ENCODE peak calls at places on chromosomes 12 and 14, in seven cellular contexts. One of them, this sample, is unnamed.

GRCh38 chr12:80777587-80777986 is 60.9 kb downstream of the MYF5 start:
- DNase-seq in neuronal stem cell: no peak
- DNase-seq in H1: no peak
- DNase-seq in trophoblast cell: no peak
- DNase-seq in IMR-90: no peak
- DNase-seq in mesendoderm: no peak
- DNase-seq in mesenchymal stem cell: no peak
- DNase-seq in this sample: no peak

GRCh38 chr14:89207925-89208328 is 209.1 kb downstream of the FOXN3 start:
- DNase-seq in neuronal stem cell: no peak
- DNase-seq in H1: no peak
- DNase-seq in trophoblast cell: no peak
- DNase-seq in IMR-90: no peak
- DNase-seq in mesendoderm: peak; percentile 59
- DNase-seq in mesenchymal stem cell: no peak
- DNase-seq in this sample: no peak

GRCh38 chr12:52250048-52250990 is 17.3 kb downstream of the KRT7 start:
- DNase-seq in neuronal stem cell: no peak
- DNase-seq in H1: peak; percentile 69
- DNase-seq in trophoblast cell: peak; percentile 64
- DNase-seq in IMR-90: no peak
- DNase-seq in mesendoderm: no peak
- DNase-seq in mesenchymal stem cell: no peak
- DNase-seq in this sample: peak; percentile 76

GRCh38 chr12:131990066-131990979 is 40.6 kb downstream of the EP400 start:
- DNase-seq in neuronal stem cell: peak; percentile 77
- DNase-seq in H1: peak; percentile 55
- DNase-seq in trophoblast cell: no peak
- DNase-seq in IMR-90: no peak
- DNase-seq in mesendoderm: peak; percentile 79
- DNase-seq in mesenchymal stem cell: no peak
- DNase-seq in this sample: peak; percentile 76

GRCh38 chr12:128603573-128604120 is 220.1 kb downstream of the SLC15A4 start:
- DNase-seq in neuronal stem cell: no peak
- DNase-seq in H1: no peak
- DNase-seq in trophoblast cell: no peak
- DNase-seq in IMR-90: no peak
- DNase-seq in mesendoderm: no peak
- DNase-seq in mesenchymal stem cell: no peak
- DNase-seq in this sample: no peak

GRCh38 chr12:89417246-89417977 is 65.1 kb upstream of the DUSP6 start:
- DNase-seq in neuronal stem cell: no peak
- DNase-seq in H1: no peak
- DNase-seq in trophoblast cell: no peak
- DNase-seq in IMR-90: peak; percentile 64
- DNase-seq in mesendoderm: no peak
- DNase-seq in mesenchymal stem cell: peak; percentile 21
- DNase-seq in this sample: no peak

GRCh38 chr14:89720076-89720687 is 234.3 kb downstream of the EFCAB11 start:
- DNase-seq in neuronal stem cell: no peak
- DNase-seq in H1: no peak
- DNase-seq in trophoblast cell: no peak
- DNase-seq in IMR-90: no peak
- DNase-seq in mesendoderm: no peak
- DNase-seq in mesenchymal stem cell: no peak
- DNase-seq in this sample: no peak

GRCh38 chr12:28558232-28558631 is 368.0 kb downstream of the CCDC91 start:
- DNase-seq in neuronal stem cell: no peak
- DNase-seq in H1: no peak
- DNase-seq in trophoblast cell: no peak
- DNase-seq in IMR-90: no peak
- DNase-seq in mesendoderm: no peak
- DNase-seq in mesenchymal stem cell: no peak
- DNase-seq in this sample: no peak

GRCh38 chr12:62466018-62466595 is 519 bp upstream of the MON2 start:
- DNase-seq in neuronal stem cell: no peak
- DNase-seq in H1: peak; percentile 52
- DNase-seq in trophoblast cell: peak; percentile 64
- DNase-seq in IMR-90: peak; percentile 32
- DNase-seq in mesendoderm: peak; percentile 59
- DNase-seq in mesenchymal stem cell: peak; percentile 46
- DNase-seq in this sample: peak; percentile 57

GRCh38 chr12:121196902-121197301 is 13.0 kb upstream of the P2RX4 start:
- DNase-seq in neuronal stem cell: no peak
- DNase-seq in H1: no peak
- DNase-seq in trophoblast cell: peak; percentile 58
- DNase-seq in IMR-90: no peak
- DNase-seq in mesendoderm: no peak
- DNase-seq in mesenchymal stem cell: no peak
- DNase-seq in this sample: no peak

GRCh38 chr12:92987362-92987761 is 58.3 kb upstream of the EEA1 start:
- DNase-seq in neuronal stem cell: peak; percentile 59
- DNase-seq in H1: no peak
- DNase-seq in trophoblast cell: peak; percentile 86
- DNase-seq in IMR-90: peak; percentile 79
- DNase-seq in mesendoderm: peak; percentile 84
- DNase-seq in mesenchymal stem cell: peak; percentile 83
- DNase-seq in this sample: no peak

GRCh38 chr14:22520235-22520634 is 68.8 kb downstream of the DAD1 start:
- DNase-seq in neuronal stem cell: no peak
- DNase-seq in H1: no peak
- DNase-seq in trophoblast cell: no peak
- DNase-seq in IMR-90: peak; percentile 83
- DNase-seq in mesendoderm: no peak
- DNase-seq in mesenchymal stem cell: peak; percentile 73
- DNase-seq in this sample: no peak

GRCh38 chr14:35988972-35989690 is 163.0 kb downstream of the BRMS1L start:
- DNase-seq in neuronal stem cell: no peak
- DNase-seq in H1: no peak
- DNase-seq in trophoblast cell: no peak
- DNase-seq in IMR-90: no peak
- DNase-seq in mesendoderm: no peak
- DNase-seq in mesenchymal stem cell: no peak
- DNase-seq in this sample: no peak

GRCh38 chr12:124684971-124685688 is 117.7 kb upstream of the NCOR2 start:
- DNase-seq in neuronal stem cell: no peak
- DNase-seq in H1: no peak
- DNase-seq in trophoblast cell: peak; percentile 84
- DNase-seq in IMR-90: peak; percentile 69
- DNase-seq in mesendoderm: no peak
- DNase-seq in mesenchymal stem cell: peak; percentile 83
- DNase-seq in this sample: no peak

GRCh38 chr14:97655169-97655948 is 858.2 kb downstream of the VRK1 start:
- DNase-seq in neuronal stem cell: no peak
- DNase-seq in H1: no peak
- DNase-seq in trophoblast cell: peak; percentile 17
- DNase-seq in IMR-90: no peak
- DNase-seq in mesendoderm: peak; percentile 90
- DNase-seq in mesenchymal stem cell: no peak
- DNase-seq in this sample: no peak

GRCh38 chr12:3170423-3171194 is 93.4 kb downstream of the TSPAN9 start:
- DNase-seq in neuronal stem cell: no peak
- DNase-seq in H1: no peak
- DNase-seq in trophoblast cell: peak; percentile 79
- DNase-seq in IMR-90: peak; percentile 97
- DNase-seq in mesendoderm: no peak
- DNase-seq in mesenchymal stem cell: peak; percentile 97
- DNase-seq in this sample: no peak

GRCh38 chr12:122823429-122823828 is 11.8 kb upstream of the HIP1R start:
- DNase-seq in neuronal stem cell: no peak
- DNase-seq in H1: no peak
- DNase-seq in trophoblast cell: no peak
- DNase-seq in IMR-90: no peak
- DNase-seq in mesendoderm: no peak
- DNase-seq in mesenchymal stem cell: no peak
- DNase-seq in this sample: no peak

GRCh38 chr14:25868521-25869314 is 729.1 kb downstream of the NOVA1 start:
- DNase-seq in neuronal stem cell: no peak
- DNase-seq in H1: no peak
- DNase-seq in trophoblast cell: no peak
- DNase-seq in IMR-90: no peak
- DNase-seq in mesendoderm: no peak
- DNase-seq in mesenchymal stem cell: no peak
- DNase-seq in this sample: no peak
- H2BK120ac ChIP-seq in neuronal stem cell: no peak overlapping the region
- H2BK120ac ChIP-seq in H1: no peak overlapping the region
- H2BK120ac ChIP-seq in trophoblast cell: no peak overlapping the region
- H2BK120ac ChIP-seq in IMR-90: no peak overlapping the region
- H2BK120ac ChIP-seq in mesendoderm: no peak overlapping the region
- H2BK120ac ChIP-seq in mesenchymal stem cell: no peak overlapping the region
- H2BK120ac ChIP-seq in this sample: no peak overlapping the region

GRCh38 chr12:9319044-9319841 is 111.0 kb upstream of the PZP start:
- DNase-seq in neuronal stem cell: no peak
- DNase-seq in H1: no peak
- DNase-seq in trophoblast cell: no peak
- DNase-seq in IMR-90: no peak
- DNase-seq in mesendoderm: no peak
- DNase-seq in mesenchymal stem cell: no peak
- DNase-seq in this sample: no peak

GRCh38 chr12:9323144-9323681 is 115.0 kb upstream of the PZP start:
- DNase-seq in neuronal stem cell: no peak
- DNase-seq in H1: no peak
- DNase-seq in trophoblast cell: no peak
- DNase-seq in IMR-90: no peak
- DNase-seq in mesendoderm: peak; percentile 13
- DNase-seq in mesenchymal stem cell: no peak
- DNase-seq in this sample: no peak

GRCh38 chr12:9325513-9325912 is 117.3 kb upstream of the PZP start:
- DNase-seq in neuronal stem cell: no peak
- DNase-seq in H1: no peak
- DNase-seq in trophoblast cell: no peak
- DNase-seq in IMR-90: no peak
- DNase-seq in mesendoderm: no peak
- DNase-seq in mesenchymal stem cell: no peak
- DNase-seq in this sample: no peak

DNA sequence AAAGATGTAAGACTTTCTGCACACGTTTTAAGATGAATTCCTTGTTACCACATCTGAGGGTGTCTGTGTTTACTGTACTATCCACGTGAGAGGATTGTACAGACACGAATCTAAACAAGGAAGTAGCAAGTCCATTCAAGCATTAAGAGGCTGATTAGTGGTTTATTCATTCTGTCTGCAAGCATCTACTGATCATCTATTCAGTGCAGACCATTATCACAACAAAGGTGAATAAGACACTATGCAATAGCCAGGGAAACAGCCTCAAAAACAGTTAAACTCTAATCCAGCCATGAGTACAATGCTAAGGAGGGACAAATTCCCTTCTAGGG is 111.6 kb upstream of the PZP start:
- DNase-seq in neuronal stem cell: no peak
- DNase-seq in H1: no peak
- DNase-seq in trophoblast cell: no peak
- DNase-seq in IMR-90: no peak
- DNase-seq in mesendoderm: no peak
- DNase-seq in mesenchymal stem cell: no peak
- DNase-seq in this sample: no peak
- H3K23ac ChIP-seq in neuronal stem cell: no peak overlapping the region
- H3K23ac ChIP-seq in H1: no peak overlapping the region
- H3K23ac ChIP-seq in trophoblast cell: no peak overlapping the region
- H3K23ac ChIP-seq in IMR-90: no peak overlapping the region
- H3K23ac ChIP-seq in mesendoderm: no peak overlapping the region
- H3K23ac ChIP-seq in mesenchymal stem cell: no peak overlapping the region
- H3K23ac ChIP-seq in this sample: no peak overlapping the region

GRCh38 chr14:49977126-49977841 is 84.4 kb downstream of the ARF6 start:
- DNase-seq in neuronal stem cell: no peak
- DNase-seq in H1: no peak
- DNase-seq in trophoblast cell: no peak
- DNase-seq in IMR-90: no peak
- DNase-seq in mesendoderm: no peak
- DNase-seq in mesenchymal stem cell: no peak
- DNase-seq in this sample: no peak

GRCh38 chr14:49972199-49972671 is 79.4 kb downstream of the ARF6 start:
- DNase-seq in neuronal stem cell: no peak
- DNase-seq in H1: no peak
- DNase-seq in trophoblast cell: peak; percentile 90
- DNase-seq in IMR-90: peak; percentile 74
- DNase-seq in mesendoderm: peak; percentile 42
- DNase-seq in mesenchymal stem cell: peak; percentile 74
- DNase-seq in this sample: no peak

GRCh38 chr14:49975799-49976198 is 82.9 kb downstream of the ARF6 start:
- DNase-seq in neuronal stem cell: no peak
- DNase-seq in H1: no peak
- DNase-seq in trophoblast cell: no peak
- DNase-seq in IMR-90: no peak
- DNase-seq in mesendoderm: no peak
- DNase-seq in mesenchymal stem cell: no peak
- DNase-seq in this sample: no peak

GRCh38 chr14:49972840-49973239 is 80.0 kb downstream of the ARF6 start:
- DNase-seq in neuronal stem cell: no peak
- DNase-seq in H1: no peak
- DNase-seq in trophoblast cell: peak; percentile 88
- DNase-seq in IMR-90: peak; percentile 92
- DNase-seq in mesendoderm: no peak
- DNase-seq in mesenchymal stem cell: peak; percentile 94
- DNase-seq in this sample: no peak

DNA sequence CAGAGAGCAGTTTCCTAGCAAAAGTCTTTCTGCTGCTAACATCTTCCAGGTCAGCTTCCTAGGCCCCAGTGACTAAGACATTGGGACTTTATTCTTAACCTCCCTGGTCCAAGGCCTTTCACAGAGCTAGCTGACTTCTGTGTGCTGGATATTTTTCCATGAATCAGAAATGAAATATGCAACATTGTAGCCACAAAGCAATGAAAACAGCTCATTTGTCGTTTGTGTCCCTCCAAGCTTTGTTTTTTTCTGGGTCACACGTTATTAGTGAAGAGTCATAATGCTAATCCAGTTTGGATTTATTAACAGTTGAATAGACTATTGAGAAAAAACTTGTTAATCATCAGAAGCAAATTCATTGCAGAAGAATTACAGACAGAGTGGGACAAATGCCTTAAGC is 82.4 kb downstream of the ARF6 start:
- DNase-seq in neuronal stem cell: no peak
- DNase-seq in H1: no peak
- DNase-seq in trophoblast cell: peak; percentile 81
- DNase-seq in IMR-90: peak; percentile 93
- DNase-seq in mesendoderm: no peak
- DNase-seq in mesenchymal stem cell: peak; percentile 96
- DNase-seq in this sample: no peak
- H2BK120ac ChIP-seq in neuronal stem cell: no peak overlapping the region
- H2BK120ac ChIP-seq in H1: no peak overlapping the region
- H2BK120ac ChIP-seq in trophoblast cell: no peak overlapping the region
- H2BK120ac ChIP-seq in IMR-90: peak overlapping the region; percentile 84
- H2BK120ac ChIP-seq in mesendoderm: no peak overlapping the region
- H2BK120ac ChIP-seq in mesenchymal stem cell: no peak overlapping the region
- H2BK120ac ChIP-seq in this sample: no peak overlapping the region

DNA sequence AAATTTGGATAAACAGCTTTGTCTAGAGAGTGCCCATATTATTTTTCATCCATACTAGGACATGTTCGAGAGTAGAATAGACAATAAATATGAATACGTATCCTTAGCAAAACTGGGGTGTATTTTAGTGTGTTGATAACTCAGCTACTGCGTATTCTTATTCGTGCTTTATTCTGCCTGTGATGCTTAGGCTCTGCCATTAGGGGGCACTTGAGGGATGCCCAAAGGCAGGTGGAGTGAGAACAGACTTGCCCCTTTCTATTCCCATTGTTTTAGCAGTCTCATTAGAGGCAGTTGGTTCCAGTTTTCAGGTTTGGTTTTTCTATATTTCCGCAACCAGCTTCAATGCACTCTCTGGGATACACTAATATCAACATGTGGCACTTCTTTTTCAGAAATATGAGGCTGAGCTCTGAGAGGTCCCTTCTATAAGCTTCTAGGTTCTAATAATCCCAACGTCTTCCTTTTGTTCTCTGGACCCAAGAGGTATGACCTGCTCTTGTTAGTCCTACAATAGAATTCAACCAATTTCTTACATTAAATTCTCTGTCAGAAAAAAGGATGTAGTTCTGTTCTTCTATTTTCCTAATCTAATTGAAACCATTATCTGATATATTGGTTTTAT is 985.7 kb upstream of the FBXO33 start:
- DNase-seq in neuronal stem cell: peak; percentile 46
- DNase-seq in H1: peak; percentile 62
- DNase-seq in trophoblast cell: peak; percentile 63
- DNase-seq in IMR-90: no peak
- DNase-seq in mesendoderm: peak; percentile 80
- DNase-seq in mesenchymal stem cell: peak; percentile 36
- DNase-seq in this sample: peak; percentile 70
- H3K23ac ChIP-seq in neuronal stem cell: no peak overlapping the region
- H3K23ac ChIP-seq in H1: no peak overlapping the region
- H3K23ac ChIP-seq in trophoblast cell: no peak overlapping the region
- H3K23ac ChIP-seq in IMR-90: no peak overlapping the region
- H3K23ac ChIP-seq in mesendoderm: no peak overlapping the region
- H3K23ac ChIP-seq in mesenchymal stem cell: no peak overlapping the region
- H3K23ac ChIP-seq in this sample: no peak overlapping the region